ENCODE peak calls at places on chromosomes 5 and 9, in seven cellular contexts. D is CD8-positive, alpha-beta T cell; M is hepatocyte; E is lower lobe of right lung; Z is heart left ventricle; O is uterus; A is upper lobe of left lung. L is an unnamed sample. For H3K9me3, the result is how much of the 10 kb centered on the place peaks cover.

GRCh38 chr5:3784854-3785253 is 189.2 kb downstream of the IRX1 start:
- DNase-seq in D (no peak), M (no peak), E (no peak), Z (no peak), O (no peak), A (no peak), L (no peak)

GRCh38 chr9:124311283-124311682 is 53.5 kb downstream of the NEK6 start:
- DNase-seq in D (no peak), M (no peak), E (no peak), Z (no peak), O (no peak), A (no peak), L (no peak)

GRCh38 chr5:1439388-1440097 is 5.7 kb downstream of the SLC6A3 start:
- DNase-seq in D (no peak), M (no peak), E (no peak), Z (no peak), O (no peak), A (peak), L (no peak)

GRCh38 chr5:87113848-87114247 is 153.8 kb upstream of the RASA1 start:
- DNase-seq in D (no peak), M (no peak), E (no peak), Z (no peak), O (no peak), A (no peak), L (no peak)

GRCh38 chr5:179420476-179420875 is 75.2 kb upstream of the ADAMTS2 start:
- DNase-seq in D (no peak), M (no peak), E (no peak), Z (no peak), O (no peak), A (no peak), L (no peak)

GRCh38 chr5:107873877-107874276 is 203.1 kb upstream of the EFNA5 start:
- DNase-seq in D (no peak), M (no peak), E (no peak), Z (no peak), O (no peak), A (no peak), L (no peak)

GRCh38 chr9:131271506-131271931 is 4.8 kb downstream of the FAM78A start:
- DNase-seq in D (no peak), M (no peak), E (no peak), Z (no peak), O (no peak), A (no peak), L (no peak)

GRCh38 chr9:97759611-97760288 is 62.6 kb upstream of the XPA start:
- DNase-seq in D (no peak), M (peak), E (no peak), Z (no peak), O (no peak), A (no peak), L (no peak)

GRCh38 chr5:173655196-173655797 is 38.8 kb upstream of the BOD1 start:
- DNase-seq in D (no peak), M (no peak), E (no peak), Z (no peak), O (no peak), A (no peak), L (no peak)

GRCh38 chr5:136249678-136250266 is 56.8 kb upstream of the SMIM32 start:
- DNase-seq in D (no peak), M (peak), E (peak), Z (peak), O (peak), A (peak), L (no peak)

GRCh38 chr5:147621016-147621415 is 111.1 kb upstream of the DPYSL3 start:
- DNase-seq in D (no peak), M (no peak), E (no peak), Z (no peak), O (no peak), A (no peak), L (no peak)

GRCh38 chr5:131417240-131417869 is 153.5 kb downstream of the CDC42SE2 start:
- DNase-seq in D (peak), M (peak), E (peak), Z (peak), O (peak), A (peak), L (peak)

GRCh38 chr5:135557034-135557838 is 21.5 kb upstream of the NEUROG1 start:
- DNase-seq in D (no peak), M (no peak), E (no peak), Z (no peak), O (no peak), A (no peak), L (no peak)

GRCh38 chr9:105608685-105609598 is 51.0 kb downstream of the FKTN start:
- DNase-seq in D (no peak), M (peak), E (no peak), Z (no peak), O (no peak), A (no peak), L (no peak)

GRCh38 chr5:64587370-64587769 is 81.6 kb downstream of the RGS7BP start:
- DNase-seq in D (no peak), M (no peak), E (no peak), Z (no peak), O (no peak), A (no peak), L (no peak)

GRCh38 chr5:59709833-59710232 is 183.7 kb downstream of the PDE4D start:
- DNase-seq in D (no peak), M (peak), E (no peak), Z (no peak), O (peak), A (no peak), L (no peak)

GRCh38 chr5:64147849-64148441 is 17.7 kb upstream of the RNF180 start:
- DNase-seq in D (no peak), M (peak), E (peak), Z (peak), O (peak), A (peak), L (no peak)

GRCh38 chr9:98795295-98795955 is 930 bp downstream of the ANKS6 start:
- DNase-seq in D (no peak), M (peak), E (no peak), Z (no peak), O (no peak), A (no peak), L (no peak)

GRCh38 chr9:135879237-135879601 is 28.1 kb downstream of the CAMSAP1 start:
- DNase-seq in D (no peak), M (no peak), E (no peak), Z (no peak), O (no peak), A (no peak), L (no peak)

GRCh38 chr9:85108229-85108628 is 438.7 kb downstream of the NTRK2 start:
- DNase-seq in D (no peak), M (no peak), E (no peak), Z (no peak), O (no peak), A (no peak), L (no peak)

GRCh38 chr9:138022756-138023393 is 145.3 kb downstream of the CACNA1B start:
- DNase-seq in D (no peak), M (peak), E (peak), Z (no peak), O (no peak), A (no peak), L (no peak)

GRCh38 chr5:135629164-135629563 is 50.4 kb upstream of the CXCL14 start:
- DNase-seq in D (no peak), M (no peak), E (no peak), Z (no peak), O (no peak), A (no peak), L (no peak)

GRCh38 chr5:56360816-56361215 is 127.7 kb upstream of the ANKRD55 start:
- DNase-seq in D (no peak), M (no peak), E (no peak), Z (no peak), O (no peak), A (no peak), L (no peak)

GRCh38 chr5:131496400-131496713 is 138.7 kb downstream of the RAPGEF6 start:
- DNase-seq in D (no peak), M (no peak), E (no peak), Z (no peak), O (no peak), A (no peak), L (no peak)

GRCh38 chr9:133490865-133491655 is 12.2 kb upstream of the SLC2A6 start:
- DNase-seq in D (no peak), M (no peak), E (peak), Z (no peak), O (no peak), A (no peak), L (no peak)

GRCh38 chr9:117092582-117092981 is 322.3 kb downstream of the ASTN2 start:
- DNase-seq in D (no peak), M (no peak), E (no peak), Z (no peak), O (no peak), A (no peak), L (no peak)

GRCh38 chr5:53038196-53038847 is 49.2 kb downstream of the ITGA2 start:
- DNase-seq in D (no peak), M (no peak), E (no peak), Z (peak), O (no peak), A (no peak), L (no peak)

GRCh38 chr5:158908690-158909325 is 190.9 kb downstream of the EBF1 start:
- DNase-seq in D (no peak), M (no peak), E (no peak), Z (no peak), O (no peak), A (no peak), L (no peak)

GRCh38 chr5:2696156-2696807 is 55.2 kb downstream of the IRX2 start:
- DNase-seq in D (no peak), M (no peak), E (no peak), Z (no peak), O (no peak), A (no peak), L (no peak)
- H3K9me3 ChIP-seq in D (under half), M (under half), E (under half), Z (under half), O (under half), A (under half), L (under half)

GRCh38 chr9:24824607-24825006 is 278.9 kb upstream of the IZUMO3 start:
- DNase-seq in D (no peak), M (no peak), E (no peak), Z (no peak), O (no peak), A (no peak), L (no peak)
- H3K9me3 ChIP-seq in D (under half), M (under half), E (under half), Z (under half), O (under half), A (under half), L (under half)

GRCh38 chr5:117881426-117882230 is 1106.7 kb downstream of the DTWD2 start:
- DNase-seq in D (no peak), M (no peak), E (no peak), Z (no peak), O (no peak), A (no peak), L (no peak)

GRCh38 chr5:117880932-117881331 is 1107.4 kb downstream of the DTWD2 start:
- DNase-seq in D (no peak), M (no peak), E (no peak), Z (no peak), O (no peak), A (no peak), L (no peak)

GRCh38 chr5:117872798-117873368 is 1115.5 kb downstream of the DTWD2 start:
- DNase-seq in D (no peak), M (no peak), E (no peak), Z (no peak), O (no peak), A (no peak), L (no peak)

DNA sequence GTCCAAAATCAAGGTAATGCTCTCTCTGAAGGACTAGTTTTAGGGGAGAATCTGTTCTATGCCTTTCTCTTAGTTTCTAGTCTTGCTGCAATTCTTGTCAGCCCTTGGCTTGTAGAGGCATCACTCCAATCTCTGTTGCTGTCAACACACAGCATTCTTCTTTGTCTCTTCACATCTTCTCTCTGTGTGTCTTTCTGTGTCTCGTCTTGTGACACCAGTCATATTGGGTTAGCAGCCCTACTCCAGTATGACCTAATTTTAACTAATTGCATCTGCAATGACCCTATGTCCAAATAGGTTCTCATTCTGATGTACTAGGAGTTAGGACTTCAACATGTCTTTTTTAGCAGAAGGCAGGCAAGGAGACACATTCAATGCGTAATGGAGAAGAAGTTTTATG is 1110.6 kb downstream of the DTWD2 start:
- DNase-seq in D (no peak), M (no peak), E (no peak), Z (no peak), O (no peak), A (no peak), L (no peak)
- H3K9me3 ChIP-seq in D (under half), M (under half), E (under half), Z (under half), O (under half), A (under half), L (under half)

DNA sequence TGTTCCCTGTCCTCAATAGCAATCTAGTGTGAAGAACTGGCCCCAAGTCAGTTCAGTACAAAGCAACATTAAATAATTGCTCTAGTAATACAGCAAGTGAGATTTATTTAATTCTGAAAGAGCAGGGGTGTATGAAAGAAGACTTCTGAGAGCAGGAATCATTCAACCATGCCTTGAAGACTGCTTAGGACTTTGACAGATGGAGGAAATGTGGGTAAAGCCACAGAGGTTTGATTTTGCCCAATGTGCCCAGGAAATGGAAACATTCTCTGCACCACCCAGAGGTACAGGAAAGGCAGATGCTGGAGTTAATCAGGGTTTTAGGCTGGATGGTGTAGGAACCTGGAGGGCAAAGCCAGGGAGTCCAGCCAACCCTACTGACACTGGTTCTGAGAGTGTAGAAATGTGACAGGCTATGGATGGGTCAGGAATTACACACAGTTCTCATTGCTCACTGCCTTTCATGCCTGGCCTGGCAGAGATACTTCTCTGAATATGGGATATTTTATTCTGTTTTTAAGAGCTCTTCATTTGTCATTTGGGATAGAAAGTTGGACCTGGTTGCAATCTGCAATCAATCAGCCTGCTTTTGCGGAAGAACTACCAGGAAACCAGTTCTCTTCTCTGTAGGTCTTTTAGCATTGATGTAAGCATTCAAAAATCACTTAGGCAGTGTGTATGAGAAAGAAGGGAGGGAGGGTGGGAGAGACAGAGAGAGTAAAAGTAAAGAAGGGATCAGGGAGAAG is 88.3 kb downstream of the BRINP1 start:
- DNase-seq in D (no peak), M (no peak), E (no peak), Z (no peak), O (no peak), A (no peak), L (no peak)
- H3K9me3 ChIP-seq in D (under half), M (under half), E (under half), Z (under half), O (under half), A (under half), L (under half)

GRCh38 chr5:37448941-37449340 is 69.8 kb downstream of the WDR70 start:
- DNase-seq in D (no peak), M (no peak), E (no peak), Z (no peak), O (no peak), A (no peak), L (no peak)
- H3K9me3 ChIP-seq in D (under half), M (under half), E (under half), Z (under half), O (under half), A (under half), L (under half)

GRCh38 chr5:17149786-17150185 is 67.6 kb upstream of the BASP1 start:
- DNase-seq in D (no peak), M (no peak), E (no peak), Z (no peak), O (no peak), A (no peak), L (no peak)

GRCh38 chr5:17143335-17143734 is 74.1 kb upstream of the BASP1 start:
- DNase-seq in D (no peak), M (no peak), E (no peak), Z (no peak), O (no peak), A (no peak), L (no peak)

GRCh38 chr5:17148481-17148880 is 69.0 kb upstream of the BASP1 start:
- DNase-seq in D (no peak), M (no peak), E (no peak), Z (no peak), O (no peak), A (no peak), L (no peak)

GRCh38 chr5:17147225-17148120 is 70.0 kb upstream of the BASP1 start:
- DNase-seq in D (no peak), M (no peak), E (no peak), Z (no peak), O (no peak), A (no peak), L (no peak)

GRCh38 chr5:17146280-17146841 is 71.1 kb upstream of the BASP1 start:
- DNase-seq in D (no peak), M (no peak), E (no peak), Z (no peak), O (no peak), A (no peak), L (no peak)
- H3K9me3 ChIP-seq in D (under half), M (under half), E (under half), Z (under half), O (under half), A (under half), L (under half)

GRCh38 chr5:141374627-141375026 is 936 bp downstream of the PCDHGA6 start:
- DNase-seq in D (no peak), M (no peak), E (no peak), Z (no peak), O (no peak), A (no peak), L (no peak)

GRCh38 chr5:141369994-141370848 is at the start of gene PCDHGB3:
- DNase-seq in D (no peak), M (no peak), E (no peak), Z (no peak), O (no peak), A (no peak), L (no peak)

GRCh38 chr5:141371572-141372475 is 1.8 kb downstream of the PCDHGB3 start:
- DNase-seq in D (no peak), M (no peak), E (no peak), Z (no peak), O (no peak), A (no peak), L (no peak)

DNA sequence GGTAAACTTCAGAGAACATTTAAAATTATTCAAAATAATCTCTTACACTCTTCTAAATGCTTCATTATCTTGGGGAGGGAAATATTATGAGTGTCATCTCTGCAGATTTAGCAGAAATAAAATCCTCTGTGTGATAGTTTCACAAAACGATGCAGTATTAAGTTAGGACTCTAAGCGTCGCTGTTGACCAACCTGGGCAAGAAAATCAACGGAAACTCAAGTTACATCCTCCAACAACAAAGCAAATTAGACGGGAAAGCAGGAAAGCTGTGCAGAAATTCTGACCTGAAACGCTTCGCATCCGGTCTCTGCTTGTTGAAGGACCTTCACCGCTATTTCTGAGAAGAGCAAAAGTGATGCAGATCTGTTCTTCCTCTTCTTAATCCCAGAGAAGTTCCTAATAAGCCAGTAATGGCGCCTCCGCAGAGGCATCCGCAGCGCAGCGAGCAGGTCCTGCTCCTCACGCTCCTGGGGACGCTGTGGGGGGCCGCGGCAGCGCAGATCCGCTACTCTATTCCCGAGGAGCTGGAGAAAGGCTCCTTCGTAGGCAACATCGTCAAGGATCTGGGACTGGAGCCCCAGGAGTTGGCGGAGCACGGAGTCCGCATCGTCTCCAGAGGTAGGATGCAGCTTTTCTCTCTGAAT is at the start of gene PCDHGA6:
- DNase-seq in D (no peak), M (no peak), E (no peak), Z (no peak), O (no peak), A (no peak), L (no peak)
- H3K9me3 ChIP-seq in D (under half), M (under half), E (half or more), Z (under half), O (half or more), A (half or more), L (under half)

GRCh38 chr5:172399826-172400225 is 54.5 kb downstream of the SH3PXD2B start:
- DNase-seq in D (no peak), M (no peak), E (no peak), Z (no peak), O (no peak), A (no peak), L (no peak)
- H3K9me3 ChIP-seq in D (under half), M (under half), E (under half), Z (under half), O (under half), A (under half), L (under half)

GRCh38 chr5:141172381-141173204 is at the start of gene PCDHB7:
- DNase-seq in D (no peak), M (no peak), E (no peak), Z (no peak), O (no peak), A (no peak), L (no peak)

GRCh38 chr5:141180313-141180712 is 1.9 kb upstream of the PCDHB16 start:
- DNase-seq in D (no peak), M (no peak), E (no peak), Z (no peak), O (no peak), A (no peak), L (no peak)

GRCh38 chr5:141175933-141176332 is 1.7 kb upstream of the PCDHB8 start:
- DNase-seq in D (no peak), M (no peak), E (no peak), Z (no peak), O (no peak), A (no peak), L (no peak)
- H3K9me3 ChIP-seq in D (under half), M (under half), E (under half), Z (under half), O (under half), A (under half), L (under half)

GRCh38 chr5:141258464-141258863 is 13.3 kb downstream of the PCDHB15 start:
- DNase-seq in D (no peak), M (no peak), E (no peak), Z (no peak), O (no peak), A (no peak), L (no peak)

GRCh38 chr5:141260458-141261237 is 15.5 kb downstream of the PCDHB15 start:
- DNase-seq in D (no peak), M (no peak), E (no peak), Z (no peak), O (no peak), A (no peak), L (no peak)

GRCh38 chr5:141261238-141261546 is 16.0 kb downstream of the PCDHB15 start:
- DNase-seq in D (no peak), M (no peak), E (no peak), Z (no peak), O (no peak), A (no peak), L (no peak)

DNA sequence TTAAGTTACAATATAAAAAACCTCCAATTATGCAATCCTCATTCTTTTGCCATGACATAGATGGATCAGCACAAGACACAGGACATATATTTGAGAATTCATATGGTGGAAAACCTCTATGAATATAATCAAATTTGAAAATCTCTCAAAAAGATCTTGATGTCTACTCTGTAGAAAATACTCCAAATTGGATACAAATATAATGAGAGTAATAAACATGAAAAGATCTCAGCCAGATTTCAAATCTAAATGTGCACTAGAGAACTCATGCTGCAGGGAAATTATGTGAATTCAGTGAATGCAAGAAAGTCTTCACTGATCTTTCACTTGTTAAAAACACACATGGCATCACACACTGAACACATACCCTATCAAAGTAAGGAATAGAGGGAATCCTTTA is 13.8 kb downstream of the PCDHB15 start:
- DNase-seq in D (no peak), M (no peak), E (no peak), Z (no peak), O (no peak), A (no peak), L (no peak)
- H3K9me3 ChIP-seq in D (under half), M (half or more), E (half or more), Z (under half), O (half or more), A (half or more), L (half or more)